ENCODE peak calls at places on chromosomes 6 and 20, in four cellular contexts. W is left ventricle myocardium inferior, F is pancreas, D is IMR-90. L is an unnamed sample.

GRCh38 chr6:148497256-148497655 is 154.6 kb downstream of the SASH1 start:
- DNase-seq in D (peak; percentile 75), F (no peak), W (no peak), L (no peak)

GRCh38 chr20:9323622-9324021 is 190.8 kb upstream of the LAMP5 start:
- DNase-seq in F (no peak), W (no peak), D (no peak), L (no peak)

GRCh38 chr6:111259089-111259831 is 172.0 kb downstream of the SLC16A10 start:
- DNase-seq in F (peak; percentile 99), D (peak; percentile 99), W (peak; percentile 98), L (peak; percentile 99)

GRCh38 chr20:10075606-10076005 is 40.8 kb downstream of the ANKEF1 start:
- DNase-seq in W (no peak), F (no peak), D (no peak), L (no peak)

GRCh38 chr6:8383584-8383983 is 51.8 kb downstream of the SLC35B3 start:
- DNase-seq in D (no peak), W (no peak), F (no peak), L (no peak)

GRCh38 chr6:167508919-167509852 is 184.3 kb downstream of the TTLL2 start:
- DNase-seq in W (no peak), D (no peak), F (no peak), L (no peak)

GRCh38 chr20:62786100-62786499 is 10.2 kb upstream of the MRGBP start:
- DNase-seq in W (no peak), D (no peak), F (no peak), L (no peak)

GRCh38 chr6:159043236-159043635 is 1.6 kb downstream of the TAGAP start:
- DNase-seq in W (no peak), F (no peak), D (no peak), L (no peak)

GRCh38 chr20:5785146-5785545 is 34.9 kb downstream of the SHLD1 start:
- DNase-seq in D (no peak), F (no peak), W (no peak), L (no peak)

DNA sequence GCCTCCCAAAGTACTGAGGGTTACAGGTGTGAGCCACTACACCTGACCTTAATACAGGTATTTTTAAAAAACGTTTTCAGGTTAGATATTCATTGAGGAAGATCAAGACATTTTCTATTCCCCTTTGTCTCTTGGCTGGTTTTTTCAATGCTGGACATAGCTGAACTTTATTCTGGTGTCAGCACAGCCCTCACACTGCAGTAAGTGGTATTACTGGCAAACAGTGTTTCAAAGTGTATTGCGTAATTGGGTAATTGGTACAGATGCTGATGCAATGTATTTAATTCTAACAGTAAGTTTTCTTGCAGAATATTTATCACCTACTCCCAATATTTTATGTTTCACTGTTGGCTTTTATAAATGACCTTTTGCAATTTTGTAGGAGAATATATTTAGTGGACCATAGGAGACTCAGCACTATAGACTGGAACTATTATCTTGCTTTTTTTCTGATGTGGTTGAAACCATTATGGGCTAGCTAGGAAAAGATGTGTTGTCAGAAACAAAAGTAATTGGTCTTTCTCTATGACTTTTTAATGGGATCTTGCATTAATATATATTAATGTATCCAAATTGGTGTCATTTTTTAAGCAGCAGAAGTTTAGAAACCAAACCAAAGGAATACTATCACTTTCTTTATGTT is 287.6 kb upstream of the SOX4 start:
- DNase-seq in D (peak; percentile 14), F (no peak), W (no peak), L (no peak)
- TF ChIP-seq CTCF in D (no peak), F (no peak), W (no peak), L (no peak)

GRCh38 chr6:34138924-34139323 is 7.0 kb downstream of the GRM4 start:
- DNase-seq in W (no peak), F (no peak), D (no peak), L (no peak)

GRCh38 chr6:34142046-34142445 is 3.8 kb downstream of the GRM4 start:
- DNase-seq in F (no peak), D (no peak), W (no peak), L (no peak)

GRCh38 chr6:34138191-34138590 is 7.7 kb downstream of the GRM4 start:
- DNase-seq in D (no peak), F (no peak), W (no peak), L (no peak)

GRCh38 chr6:34142599-34142998 is 3.3 kb downstream of the GRM4 start:
- DNase-seq in F (peak; percentile 18), W (no peak), D (no peak), L (no peak)

DNA sequence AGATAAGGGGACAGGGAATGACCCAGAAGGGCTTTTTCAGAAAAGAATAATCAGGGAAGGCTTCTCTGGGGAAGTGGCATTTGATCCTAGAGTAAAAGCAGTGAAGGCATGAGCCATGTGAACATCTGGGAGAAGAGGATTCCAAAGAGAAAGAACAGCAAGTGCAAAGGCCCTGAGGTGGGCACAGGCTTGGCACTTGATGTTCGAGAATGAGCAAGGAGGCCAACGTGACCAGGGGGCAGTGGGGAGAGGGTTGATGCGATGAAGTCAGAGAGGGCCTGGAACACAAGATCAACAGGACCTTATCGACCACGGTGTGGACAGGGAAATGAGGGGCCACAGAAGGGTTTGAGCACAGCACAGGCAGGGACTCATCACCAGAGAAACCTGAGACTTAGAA is 5.8 kb downstream of the GRM4 start:
- DNase-seq in F (no peak), D (no peak), W (no peak), L (no peak)
- H3K4me1 ChIP-seq in F (peaks cover 16% of the 10 kb centered on the region), D (peaks cover 6% of the 10 kb centered on the region), W (peaks cover 19% of the 10 kb centered on the region), L (peaks cover 9% of the 10 kb centered on the region)

GRCh38 chr6:1463751-1464397 is 74.5 kb downstream of the FOXF2 start:
- DNase-seq in W (no peak), F (no peak), D (no peak), L (no peak)
- TF ChIP-seq CTCF in W (no peak), F (no peak), D (no peak), L (no peak)

GRCh38 chr20:40325006-40325563 is 364.0 kb downstream of the MAFB start:
- DNase-seq in W (no peak), F (no peak), D (no peak), L (no peak)
- H3K4me1 ChIP-seq in W (no peaks in the 10 kb centered on the region), F (no peaks in the 10 kb centered on the region), D (no peaks in the 10 kb centered on the region), L (no peaks in the 10 kb centered on the region)